ENCODE peak calls at places on chromosome 17, in four cellular contexts. N, Z, A and X are unnamed samples.

GRCh38 chr17:81481011-81481799 is 31.4 kb downstream of the ACTG1 start:
- DNase-seq in A (peak; percentile 74), N (peak; percentile 88), Z (no peak), X (peak; percentile 63)

GRCh38 chr17:17840751-17841591 is 4.2 kb upstream of the SREBF1 start:
- DNase-seq in A (no peak), Z (no peak), N (no peak), X (no peak)

GRCh38 chr17:75325348-75325747 is 36.1 kb upstream of the SLC25A19 start:
- DNase-seq in N (no peak), Z (no peak), A (no peak), X (no peak)

GRCh38 chr17:39143552-39144093 is 7.8 kb downstream of the PLXDC1 start:
- DNase-seq in A (peak; percentile 80), Z (no peak), N (no peak), X (no peak)

GRCh38 chr17:72661093-72661944 is 431.2 kb downstream of the SLC39A11 start:
- DNase-seq in Z (no peak), A (no peak), N (no peak), X (no peak)

GRCh38 chr17:17320188-17320910 is 17.2 kb downstream of the NT5M start:
- DNase-seq in Z (no peak), A (no peak), N (no peak), X (peak; percentile 81)

GRCh38 chr17:66847704-66848103 is 12.8 kb downstream of the CACNG5 start:
- DNase-seq in Z (no peak), A (no peak), N (no peak), X (no peak)

GRCh38 chr17:73710095-73710592 is 65.9 kb upstream of the SDK2 start:
- DNase-seq in Z (peak; percentile 68), N (peak; percentile 63), A (no peak), X (no peak)

GRCh38 chr17:80539022-80539421 is 5.6 kb upstream of the RPTOR start:
- DNase-seq in A (no peak), Z (no peak), N (peak; percentile 17), X (no peak)

GRCh38 chr17:74114881-74115470 is 88.5 kb upstream of the RPL38 start:
- DNase-seq in N (no peak), Z (no peak), A (no peak), X (no peak)

GRCh38 chr17:79931517-79932309 is 92.5 kb upstream of the CBX4 start:
- DNase-seq in N (peak; percentile 46), Z (peak; percentile 56), A (no peak), X (no peak)

GRCh38 chr17:8728991-8729390 is 15.6 kb downstream of the CCDC42 start:
- DNase-seq in N (no peak), A (no peak), Z (no peak), X (no peak)

GRCh38 chr17:36008998-36009665 is 7.8 kb upstream of the CCL15 start:
- DNase-seq in A (no peak), Z (peak; percentile 31), N (peak; percentile 18), X (no peak)

GRCh38 chr17:45227631-45228120 is 6.0 kb downstream of the FMNL1 start:
- DNase-seq in A (no peak), Z (peak; percentile 43), N (peak; percentile 53), X (no peak)

GRCh38 chr17:2124391-2124790 is 69.5 kb downstream of the HIC1 start:
- DNase-seq in N (no peak), A (no peak), Z (no peak), X (no peak)

GRCh38 chr17:33888455-33888854 is 366.6 kb upstream of the CCL2 start:
- DNase-seq in Z (no peak), A (no peak), N (no peak), X (no peak)

GRCh38 chr17:55564077-55564476 is 52.8 kb upstream of the SMIM36 start:
- DNase-seq in Z (no peak), N (no peak), A (no peak), X (no peak)

GRCh38 chr17:56125830-56126819 is 27.1 kb upstream of the ANKFN1 start:
- DNase-seq in Z (peak; percentile 35), A (no peak), N (no peak), X (no peak)

GRCh38 chr17:45221081-45221996 is at the start of gene FMNL1:
- DNase-seq in Z (peak; percentile 87), N (peak; percentile 87), A (no peak), X (no peak)

GRCh38 chr17:700504-701094 is 14.0 kb downstream of the VPS53 start:
- DNase-seq in Z (peak; percentile 48), N (peak; percentile 56), A (no peak), X (no peak)

DNA sequence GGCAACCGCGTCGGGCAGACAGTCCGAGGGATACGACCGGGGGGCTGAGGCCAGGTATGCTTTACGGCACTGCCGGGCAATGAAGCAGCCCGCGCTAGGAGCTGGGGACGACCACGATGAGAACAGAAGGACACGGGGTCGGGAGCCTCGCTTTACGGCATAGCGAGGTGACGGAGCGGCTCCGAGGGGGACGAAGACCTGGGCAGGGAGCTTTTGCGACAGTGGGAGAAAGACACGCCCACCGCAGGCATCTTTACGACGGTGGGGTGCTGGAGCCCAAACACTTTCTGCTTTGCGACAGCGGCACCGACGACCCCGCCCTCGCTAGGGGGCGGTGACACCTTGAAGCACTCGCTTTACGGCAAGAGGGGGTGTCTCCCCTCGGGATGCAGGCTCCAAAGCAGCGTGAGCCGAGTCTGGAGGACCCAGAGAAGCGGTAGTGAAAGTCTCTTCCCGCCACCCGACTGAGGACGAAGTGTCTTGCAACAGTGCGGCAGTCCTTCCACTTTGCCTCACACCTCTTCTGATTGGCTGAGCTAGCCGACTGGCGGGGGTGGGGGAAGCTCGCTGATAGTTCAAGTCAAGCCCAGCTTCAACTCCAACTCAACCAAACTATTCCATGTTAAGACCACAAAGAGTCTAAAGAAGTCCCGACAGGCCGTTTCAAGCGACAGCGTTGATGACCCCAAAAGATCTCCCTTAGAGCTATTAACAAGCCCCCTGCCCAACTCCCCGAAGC is 394 bp upstream of the NEURL4 start:
- DNase-seq in N (peak; percentile 97), A (peak; percentile 99), Z (peak; percentile 100), X (peak; percentile 99)
- TF ChIP-seq CTCF in N (no peak), A (peak; percentile 14), Z (no peak), X (peak; percentile 40)

DNA sequence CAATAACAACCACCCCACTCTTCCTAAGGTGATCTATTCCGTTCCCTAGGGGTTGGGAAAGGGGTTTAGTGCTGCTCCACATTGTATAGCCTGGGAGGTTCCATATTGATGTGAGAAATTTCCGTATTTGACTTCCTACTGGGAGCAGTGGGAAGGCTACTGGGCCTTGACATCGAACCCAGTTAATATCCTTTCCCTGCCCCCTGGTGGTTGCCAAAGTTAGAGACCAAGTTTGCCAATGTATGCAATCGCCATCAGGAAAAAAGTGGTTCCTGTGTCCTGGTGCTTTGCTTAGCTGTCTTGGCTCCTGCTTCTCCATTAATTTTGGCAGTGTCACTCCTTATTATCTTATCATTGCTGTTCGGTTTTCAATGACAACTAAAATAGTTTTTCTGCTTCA is 914.9 kb downstream of the KCNJ2 start:
- DNase-seq in N (no peak), Z (peak; percentile 26), A (no peak), X (no peak)
- TF ChIP-seq CTCF in N (no peak), Z (peak; percentile 38), A (no peak), X (peak; percentile 70)

GRCh38 chr17:77819497-77819896 is 139.0 kb upstream of the TNRC6C start:
- DNase-seq in Z (no peak), N (no peak), A (no peak), X (peak; percentile 14)

GRCh38 chr17:77811521-77811920 is 147.0 kb upstream of the TNRC6C start:
- DNase-seq in A (no peak), N (no peak), Z (no peak), X (peak; percentile 34)

GRCh38 chr17:77814091-77814772 is 144.3 kb upstream of the TNRC6C start:
- DNase-seq in N (no peak), A (no peak), Z (no peak), X (peak; percentile 50)

GRCh38 chr17:77817953-77818352 is 140.6 kb upstream of the TNRC6C start:
- DNase-seq in N (no peak), A (no peak), Z (no peak), X (peak; percentile 6)

GRCh38 chr17:77815127-77815905 is 143.2 kb upstream of the TNRC6C start:
- DNase-seq in N (no peak), Z (no peak), A (no peak), X (peak; percentile 40)
- TF ChIP-seq CTCF in N (no peak), Z (no peak), A (no peak), X (peak; percentile 36)

GRCh38 chr17:4594406-4595349 is 10.3 kb downstream of the SMTNL2 start:
- DNase-seq in N (peak; percentile 51), Z (peak; percentile 54), A (no peak), X (no peak)
- TF ChIP-seq CTCF in N (peak; percentile 26), Z (peak; percentile 47), A (no peak), X (peak; percentile 47)

GRCh38 chr17:18951941-18952842 is at the start of gene SLC5A10:
- DNase-seq in Z (no peak), N (no peak), A (no peak), X (peak; percentile 55)
- TF ChIP-seq CTCF in Z (peak; percentile 7), N (no peak), A (no peak), X (peak; percentile 54)